ENCODE peak calls at places on chromosomes 12 and 14, in six cellular contexts. F is CD8-positive, alpha-beta T cell; K is HFF-Myc; W is lower lobe of right lung; C is AG04449; D is foreskin fibroblast. Q is an unnamed sample.

GRCh38 chr14:71586131-71586893 is 345.9 kb upstream of the RGS6 start:
- DNase-seq in F (no peak), K (no peak), W (no peak), C (peak; percentile 19), D (peak; percentile 35), Q (peak; percentile 79)

GRCh38 chr14:101369194-101369915 is 191.9 kb upstream of the DIO3 start:
- DNase-seq in F (no peak), K (no peak), W (no peak), C (no peak), D (no peak), Q (no peak)

GRCh38 chr12:685388-685787 is 22.1 kb upstream of the NINJ2 start:
- DNase-seq in F (peak; percentile 70), K (no peak), W (no peak), C (no peak), D (no peak), Q (no peak)

GRCh38 chr12:107411792-107412535 is 273.6 kb upstream of the PWP1 start:
- DNase-seq in F (no peak), K (peak; percentile 40), W (no peak), C (peak; percentile 57), D (peak; percentile 78), Q (no peak)

GRCh38 chr12:63958876-63959275 is 114.4 kb downstream of the SRGAP1 start:
- DNase-seq in F (no peak), K (no peak), W (no peak), C (no peak), D (no peak), Q (no peak)

GRCh38 chr12:63018273-63018672 is 83.3 kb upstream of the PPM1H start:
- DNase-seq in F (no peak), K (no peak), W (no peak), C (no peak), D (no peak), Q (no peak)

GRCh38 chr14:25178255-25178654 is 128.3 kb upstream of the STXBP6 start:
- DNase-seq in F (no peak), K (no peak), W (no peak), C (no peak), D (no peak), Q (no peak)

GRCh38 chr12:130622803-130623202 is 93.3 kb downstream of the RIMBP2 start:
- DNase-seq in F (no peak), K (no peak), W (no peak), C (no peak), D (no peak), Q (no peak)

GRCh38 chr12:76274699-76275098 is 73.5 kb downstream of the BBS10 start:
- DNase-seq in F (no peak), K (no peak), W (no peak), C (no peak), D (no peak), Q (peak; percentile 80)

GRCh38 chr12:65355461-65355860 is 77.0 kb downstream of the MSRB3 start:
- DNase-seq in F (no peak), K (no peak), W (no peak), C (peak; percentile 14), D (no peak), Q (peak; percentile 7)

GRCh38 chr12:18863769-18864500 is 126.0 kb downstream of the CAPZA3 start:
- DNase-seq in F (no peak), K (no peak), W (no peak), C (no peak), D (no peak), Q (no peak)

GRCh38 chr14:70780396-70781075 is 28.8 kb downstream of the MAP3K9 start:
- DNase-seq in F (no peak), K (no peak), W (peak; percentile 60), C (no peak), D (no peak), Q (no peak)

GRCh38 chr12:9345163-9345562 is 137.0 kb upstream of the PZP start:
- DNase-seq in F (no peak), K (no peak), W (no peak), C (no peak), D (no peak), Q (no peak)

GRCh38 chr14:74583689-74584434 is 28.2 kb downstream of the LTBP2 start:
- DNase-seq in F (no peak), K (no peak), W (no peak), C (peak; percentile 56), D (peak; percentile 66), Q (peak; percentile 48)

DNA sequence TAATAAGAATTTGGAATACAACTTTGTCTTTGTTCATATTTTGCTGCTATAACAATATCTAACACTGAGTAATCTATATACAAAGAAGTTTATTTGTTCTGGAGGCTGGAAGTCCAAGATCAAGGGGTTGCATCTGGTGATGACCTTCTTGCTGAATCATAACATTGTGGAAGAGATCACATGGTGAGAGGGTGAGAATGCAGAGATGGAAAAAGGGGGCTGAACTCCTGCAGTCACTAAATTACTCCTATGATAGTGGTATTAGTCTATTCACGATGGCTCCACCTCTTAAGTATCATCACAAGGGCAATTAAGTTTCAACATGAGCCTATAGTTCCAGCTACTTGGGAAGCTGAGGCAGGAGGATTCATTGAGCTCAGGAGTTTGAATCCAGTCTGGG is 4.5 kb upstream of the AKAP6 start:
- DNase-seq in F (no peak), K (no peak), W (no peak), C (no peak), D (no peak), Q (no peak)
- H3K4me3 ChIP-seq in F (no peak overlapping the region), K (no peak overlapping the region), W (no peak overlapping the region), C (no peak overlapping the region), D (no peak overlapping the region), Q (no peak overlapping the region)

GRCh38 chr12:68871899-68872298 is 61.1 kb downstream of the CPM start:
- DNase-seq in F (no peak), K (no peak), W (no peak), C (no peak), D (no peak), Q (peak; percentile 46)
- TF ChIP-seq CTCF in F (no peak), K (peak; percentile 44), W (peak; percentile 11), C (peak; percentile 38), D (peak; percentile 45), Q (peak; percentile 35)

DNA sequence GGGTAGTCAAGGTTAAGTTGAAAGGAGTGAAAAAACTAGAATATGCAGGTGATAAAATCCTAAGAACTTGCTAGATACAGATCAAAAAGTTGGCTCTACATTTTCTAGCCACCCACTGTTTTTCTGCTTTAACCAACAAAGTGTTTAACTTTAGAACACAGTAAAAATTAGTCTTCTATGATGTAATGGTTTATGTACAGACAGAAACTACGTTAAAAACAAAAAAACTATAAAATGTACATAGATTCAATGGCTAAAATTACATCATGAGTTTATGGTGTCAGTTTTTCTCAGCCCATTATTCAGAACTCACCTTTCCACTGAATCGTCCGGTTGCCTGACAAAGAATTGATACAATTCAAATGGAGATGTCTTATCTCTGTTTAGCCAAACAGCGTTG is 2.1 kb downstream of the YARS2 start:
- DNase-seq in F (no peak), K (no peak), W (no peak), C (no peak), D (no peak), Q (no peak)
- H3K4me3 ChIP-seq in F (no peak overlapping the region), K (peak overlapping the region; percentile 100), W (peak overlapping the region; percentile 87), C (peak overlapping the region; percentile 98), D (peak overlapping the region; percentile 88), Q (peak overlapping the region; percentile 99)

GRCh38 chr12:45560689-45561088 is 168.8 kb upstream of the ARID2 start:
- DNase-seq in F (no peak), K (no peak), W (no peak), C (no peak), D (no peak), Q (no peak)

GRCh38 chr12:45561488-45561887 is 168.0 kb upstream of the ARID2 start:
- DNase-seq in F (no peak), K (no peak), W (no peak), C (no peak), D (no peak), Q (no peak)

GRCh38 chr12:45553204-45553603 is 176.3 kb upstream of the ARID2 start:
- DNase-seq in F (no peak), K (no peak), W (no peak), C (no peak), D (no peak), Q (no peak)

GRCh38 chr12:45557020-45557419 is 172.5 kb upstream of the ARID2 start:
- DNase-seq in F (no peak), K (no peak), W (no peak), C (no peak), D (no peak), Q (no peak)

GRCh38 chr12:45558353-45558752 is 171.2 kb upstream of the ARID2 start:
- DNase-seq in F (no peak), K (no peak), W (no peak), C (no peak), D (no peak), Q (no peak)
- TF ChIP-seq CTCF in F (no peak), K (no peak), W (no peak), C (no peak), D (no peak), Q (no peak)